ENCODE peak calls at places on chromosomes 12 and 14, in seven cellular contexts. One of them, this sample, is unnamed. For H3K27me3, the result is how much of the 10 kb centered on the place peaks cover.

GRCh38 chr12:65525501-65526141 is 247.1 kb downstream of the MSRB3 start:
- DNase-seq in endothelial cell of umbilical vein: no peak
- DNase-seq in AG04450: no peak
- DNase-seq in IMR-90: peak
- DNase-seq in stomach: no peak
- DNase-seq in PC-3: peak
- DNase-seq in astrocyte: peak
- DNase-seq in this sample: peak

GRCh38 chr12:50353404-50353803 is 43.0 kb downstream of the FAM186A start:
- DNase-seq in AG04450: no peak
- DNase-seq in stomach: no peak
- DNase-seq in IMR-90: no peak
- DNase-seq in astrocyte: no peak
- DNase-seq in PC-3: no peak
- DNase-seq in endothelial cell of umbilical vein: no peak
- DNase-seq in this sample: no peak

GRCh38 chr14:63438065-63438757 is 105.0 kb downstream of the PPP2R5E start:
- DNase-seq in stomach: peak
- DNase-seq in astrocyte: peak
- DNase-seq in IMR-90: peak
- DNase-seq in endothelial cell of umbilical vein: peak
- DNase-seq in PC-3: peak
- DNase-seq in AG04450: peak
- DNase-seq in this sample: peak

GRCh38 chr12:54352891-54353874 is 11.1 kb downstream of the GPR84 start:
- DNase-seq in astrocyte: peak
- DNase-seq in AG04450: no peak
- DNase-seq in stomach: no peak
- DNase-seq in IMR-90: peak
- DNase-seq in PC-3: no peak
- DNase-seq in endothelial cell of umbilical vein: no peak
- DNase-seq in this sample: no peak

GRCh38 chr14:100581228-100582145 is 5.7 kb downstream of the BEGAIN start:
- DNase-seq in endothelial cell of umbilical vein: no peak
- DNase-seq in AG04450: no peak
- DNase-seq in astrocyte: no peak
- DNase-seq in stomach: no peak
- DNase-seq in PC-3: no peak
- DNase-seq in IMR-90: no peak
- DNase-seq in this sample: no peak

GRCh38 chr12:100826323-100826722 is 31.7 kb downstream of the ANO4 start:
- DNase-seq in AG04450: peak
- DNase-seq in astrocyte: peak
- DNase-seq in IMR-90: peak
- DNase-seq in PC-3: peak
- DNase-seq in endothelial cell of umbilical vein: peak
- DNase-seq in stomach: peak
- DNase-seq in this sample: no peak

GRCh38 chr12:51395283-51396230 is 4.4 kb upstream of the GALNT6 start:
- DNase-seq in astrocyte: no peak
- DNase-seq in endothelial cell of umbilical vein: no peak
- DNase-seq in stomach: no peak
- DNase-seq in IMR-90: no peak
- DNase-seq in AG04450: no peak
- DNase-seq in PC-3: no peak
- DNase-seq in this sample: no peak

GRCh38 chr14:101332281-101332680 is 229.0 kb upstream of the DIO3 start:
- DNase-seq in endothelial cell of umbilical vein: no peak
- DNase-seq in stomach: no peak
- DNase-seq in astrocyte: no peak
- DNase-seq in IMR-90: no peak
- DNase-seq in PC-3: no peak
- DNase-seq in AG04450: no peak
- DNase-seq in this sample: no peak

GRCh38 chr14:68527329-68527851 is 265.5 kb downstream of the ZFP36L1 start:
- DNase-seq in PC-3: no peak
- DNase-seq in stomach: peak
- DNase-seq in AG04450: no peak
- DNase-seq in endothelial cell of umbilical vein: peak
- DNase-seq in astrocyte: peak
- DNase-seq in IMR-90: no peak
- DNase-seq in this sample: no peak

GRCh38 chr12:52310622-52311281 is 10.4 kb downstream of the KRT83 start:
- DNase-seq in stomach: no peak
- DNase-seq in AG04450: no peak
- DNase-seq in endothelial cell of umbilical vein: no peak
- DNase-seq in astrocyte: no peak
- DNase-seq in PC-3: no peak
- DNase-seq in IMR-90: peak
- DNase-seq in this sample: peak

GRCh38 chr12:41345071-41345470 is 157.0 kb downstream of the PDZRN4 start:
- DNase-seq in AG04450: no peak
- DNase-seq in IMR-90: no peak
- DNase-seq in astrocyte: peak
- DNase-seq in PC-3: no peak
- DNase-seq in endothelial cell of umbilical vein: no peak
- DNase-seq in stomach: no peak
- DNase-seq in this sample: no peak

GRCh38 chr14:101557811-101558738 is 3.2 kb upstream of the DIO3 start:
- DNase-seq in endothelial cell of umbilical vein: no peak
- DNase-seq in PC-3: peak
- DNase-seq in IMR-90: no peak
- DNase-seq in astrocyte: no peak
- DNase-seq in AG04450: no peak
- DNase-seq in stomach: no peak
- DNase-seq in this sample: no peak

GRCh38 chr14:92173668-92174067 is 51.9 kb downstream of the CPSF2 start:
- DNase-seq in AG04450: no peak
- DNase-seq in endothelial cell of umbilical vein: no peak
- DNase-seq in IMR-90: peak
- DNase-seq in astrocyte: peak
- DNase-seq in PC-3: no peak
- DNase-seq in stomach: no peak
- DNase-seq in this sample: no peak

GRCh38 chr12:114993202-114993601 is 309.2 kb upstream of the TBX3 start:
- DNase-seq in IMR-90: peak
- DNase-seq in stomach: no peak
- DNase-seq in endothelial cell of umbilical vein: no peak
- DNase-seq in astrocyte: no peak
- DNase-seq in AG04450: no peak
- DNase-seq in PC-3: no peak
- DNase-seq in this sample: peak

GRCh38 chr12:109630815-109631214 is 57.2 kb downstream of the MVK start:
- DNase-seq in stomach: no peak
- DNase-seq in endothelial cell of umbilical vein: no peak
- DNase-seq in PC-3: peak
- DNase-seq in AG04450: no peak
- DNase-seq in astrocyte: no peak
- DNase-seq in IMR-90: no peak
- DNase-seq in this sample: no peak

GRCh38 chr14:95534299-95535225 is at the start of gene GLRX5:
- DNase-seq in PC-3: peak
- DNase-seq in astrocyte: peak
- DNase-seq in endothelial cell of umbilical vein: peak
- DNase-seq in stomach: peak
- DNase-seq in IMR-90: peak
- DNase-seq in AG04450: peak
- DNase-seq in this sample: peak

GRCh38 chr12:39205969-39206368 is 237.0 kb downstream of the KIF21A start:
- DNase-seq in PC-3: no peak
- DNase-seq in endothelial cell of umbilical vein: no peak
- DNase-seq in stomach: no peak
- DNase-seq in AG04450: no peak
- DNase-seq in astrocyte: no peak
- DNase-seq in IMR-90: no peak
- DNase-seq in this sample: no peak

DNA sequence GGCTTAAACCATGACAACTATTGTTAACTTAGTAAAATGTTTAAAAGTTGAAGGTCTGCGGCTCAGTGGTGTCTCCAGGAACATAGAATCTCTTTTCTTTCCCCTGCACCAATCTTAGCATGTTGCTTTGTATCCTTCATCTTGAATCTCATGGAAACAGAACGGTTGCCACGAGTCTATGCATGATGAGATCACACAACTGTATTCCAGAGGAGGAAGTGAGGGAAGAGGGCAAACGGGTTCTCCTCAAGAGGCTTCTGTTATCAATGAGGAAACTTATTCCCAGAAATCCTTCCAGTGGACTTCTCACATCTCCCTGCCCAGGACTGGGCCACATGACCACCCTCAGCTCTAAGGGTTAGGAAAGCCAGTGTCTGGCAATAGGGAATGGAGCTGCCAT is 17.3 kb downstream of the PLXNC1 start:
- DNase-seq in endothelial cell of umbilical vein: no peak
- DNase-seq in stomach: no peak
- DNase-seq in astrocyte: no peak
- DNase-seq in PC-3: no peak
- DNase-seq in IMR-90: no peak
- DNase-seq in AG04450: no peak
- DNase-seq in this sample: no peak
- H3K4me3 ChIP-seq in endothelial cell of umbilical vein: no peak
- H3K4me3 ChIP-seq in stomach: no peak
- H3K4me3 ChIP-seq in astrocyte: no peak
- H3K4me3 ChIP-seq in PC-3: no peak
- H3K4me3 ChIP-seq in IMR-90: no peak
- H3K4me3 ChIP-seq in AG04450: no peak
- H3K4me3 ChIP-seq in this sample: no peak

DNA sequence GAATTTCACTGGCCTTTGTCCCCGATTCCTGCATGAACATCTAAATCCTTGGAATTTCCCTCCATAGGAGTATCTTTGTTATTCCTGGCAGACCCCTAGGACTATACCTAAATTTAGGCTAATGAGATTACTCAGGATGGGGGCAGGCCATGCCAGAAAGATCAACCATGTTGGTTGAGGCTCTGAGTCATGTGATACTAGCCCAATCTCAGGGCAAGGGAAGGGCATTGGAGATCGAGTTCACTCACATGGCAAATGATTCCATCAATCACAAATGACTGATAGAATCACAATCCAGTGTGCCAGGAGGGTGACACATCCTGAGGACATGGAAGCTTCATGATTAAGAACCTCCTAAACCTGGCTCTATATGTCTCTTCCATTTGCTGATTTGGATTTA is 182.3 kb downstream of the NTF3 start:
- DNase-seq in endothelial cell of umbilical vein: peak
- DNase-seq in AG04450: no peak
- DNase-seq in PC-3: no peak
- DNase-seq in stomach: no peak
- DNase-seq in IMR-90: peak
- DNase-seq in astrocyte: no peak
- DNase-seq in this sample: no peak
- TF ChIP-seq CTCF in endothelial cell of umbilical vein: no peak
- TF ChIP-seq CTCF in AG04450: no peak
- TF ChIP-seq CTCF in PC-3: no peak
- TF ChIP-seq CTCF in stomach: no peak
- TF ChIP-seq CTCF in IMR-90: no peak
- TF ChIP-seq CTCF in astrocyte: no peak
- TF ChIP-seq CTCF in this sample: no peak

DNA sequence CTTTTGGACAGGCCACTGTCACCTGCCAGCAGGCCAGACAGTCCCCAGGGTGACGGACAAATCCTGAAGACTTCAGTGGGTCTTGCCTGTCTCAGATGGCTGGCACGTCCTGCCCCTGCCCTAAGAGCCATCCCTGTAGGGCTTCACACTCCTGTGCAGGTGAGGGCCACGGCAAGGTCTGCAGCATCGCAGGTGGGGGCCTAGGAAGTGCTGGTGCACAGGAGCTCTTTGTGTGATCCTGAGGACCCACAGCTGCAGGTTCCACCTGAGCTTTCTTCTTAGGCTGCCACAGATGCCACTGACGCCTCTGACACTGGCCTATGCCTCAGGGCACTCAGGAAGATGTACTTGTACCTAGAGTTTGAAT is 108.5 kb upstream of the FKBP4 start:
- DNase-seq in AG04450: no peak
- DNase-seq in endothelial cell of umbilical vein: no peak
- DNase-seq in IMR-90: no peak
- DNase-seq in astrocyte: no peak
- DNase-seq in PC-3: no peak
- DNase-seq in stomach: no peak
- DNase-seq in this sample: no peak
- H3K27me3 ChIP-seq in AG04450: under half
- H3K27me3 ChIP-seq in endothelial cell of umbilical vein: under half
- H3K27me3 ChIP-seq in IMR-90: under half
- H3K27me3 ChIP-seq in astrocyte: under half
- H3K27me3 ChIP-seq in PC-3: under half
- H3K27me3 ChIP-seq in stomach: under half
- H3K27me3 ChIP-seq in this sample: under half

GRCh38 chr12:42587564-42588307 is 1.8 kb downstream of the PRICKLE1 start:
- DNase-seq in IMR-90: peak
- DNase-seq in endothelial cell of umbilical vein: peak
- DNase-seq in astrocyte: no peak
- DNase-seq in AG04450: no peak
- DNase-seq in PC-3: peak
- DNase-seq in stomach: no peak
- DNase-seq in this sample: no peak

GRCh38 chr12:42589465-42590323 is at the start of gene PRICKLE1:
- DNase-seq in astrocyte: peak
- DNase-seq in AG04450: no peak
- DNase-seq in IMR-90: peak
- DNase-seq in stomach: peak
- DNase-seq in PC-3: peak
- DNase-seq in endothelial cell of umbilical vein: peak
- DNase-seq in this sample: no peak

GRCh38 chr12:42588981-42589464 is 523 bp downstream of the PRICKLE1 start:
- DNase-seq in endothelial cell of umbilical vein: peak
- DNase-seq in PC-3: peak
- DNase-seq in AG04450: no peak
- DNase-seq in stomach: no peak
- DNase-seq in IMR-90: peak
- DNase-seq in astrocyte: no peak
- DNase-seq in this sample: no peak

GRCh38 chr12:42590324-42590934 is 883 bp upstream of the PRICKLE1 start:
- DNase-seq in IMR-90: no peak
- DNase-seq in stomach: no peak
- DNase-seq in endothelial cell of umbilical vein: peak
- DNase-seq in astrocyte: no peak
- DNase-seq in AG04450: no peak
- DNase-seq in PC-3: peak
- DNase-seq in this sample: no peak

GRCh38 chr12:42588308-42588836 is 1.2 kb downstream of the PRICKLE1 start:
- DNase-seq in IMR-90: peak
- DNase-seq in AG04450: no peak
- DNase-seq in astrocyte: no peak
- DNase-seq in endothelial cell of umbilical vein: peak
- DNase-seq in PC-3: peak
- DNase-seq in stomach: no peak
- DNase-seq in this sample: no peak
- H3K4me3 ChIP-seq in IMR-90: peak
- H3K4me3 ChIP-seq in AG04450: peak
- H3K4me3 ChIP-seq in astrocyte: peak
- H3K4me3 ChIP-seq in endothelial cell of umbilical vein: peak
- H3K4me3 ChIP-seq in PC-3: peak
- H3K4me3 ChIP-seq in stomach: peak
- H3K4me3 ChIP-seq in this sample: peak

This sample was measured in BJ.